ENCODE peak calls at places on chromosomes 16 and 17, in nine cellular contexts. One of them, this sample, is unnamed. For H3K4me1, the result is how much of the 10 kb centered on the place peaks cover.

GRCh38 chr17:57553525-57553924 is 191.6 kb downstream of the CCDC182 start:
- DNase-seq in Peyer's patch: no peak
- DNase-seq in mesendoderm: no peak
- DNase-seq in IMR-90: peak
- DNase-seq in heart left ventricle: no peak
- DNase-seq in effector memory CD4-positive, alpha-beta T cell: no peak
- DNase-seq in heart right ventricle: no peak
- DNase-seq in kidney: no peak
- DNase-seq in mammary epithelial cell: no peak
- DNase-seq in this sample: no peak

GRCh38 chr16:88784856-88785105 is 239 bp downstream of the PIEZO1 start:
- DNase-seq in IMR-90: no peak
- DNase-seq in mesendoderm: no peak
- DNase-seq in Peyer's patch: no peak
- DNase-seq in mammary epithelial cell: no peak
- DNase-seq in heart left ventricle: no peak
- DNase-seq in effector memory CD4-positive, alpha-beta T cell: no peak
- DNase-seq in kidney: no peak
- DNase-seq in heart right ventricle: no peak
- DNase-seq in this sample: no peak

GRCh38 chr17:82648761-82649474 is 674 bp upstream of the WDR45B start:
- DNase-seq in heart right ventricle: peak
- DNase-seq in kidney: peak
- DNase-seq in mammary epithelial cell: no peak
- DNase-seq in IMR-90: no peak
- DNase-seq in heart left ventricle: peak
- DNase-seq in mesendoderm: peak
- DNase-seq in Peyer's patch: no peak
- DNase-seq in effector memory CD4-positive, alpha-beta T cell: no peak
- DNase-seq in this sample: peak

GRCh38 chr17:57927048-57927723 is 28.0 kb downstream of the CUEDC1 start:
- DNase-seq in mammary epithelial cell: peak
- DNase-seq in kidney: peak
- DNase-seq in IMR-90: peak
- DNase-seq in heart left ventricle: no peak
- DNase-seq in Peyer's patch: no peak
- DNase-seq in heart right ventricle: no peak
- DNase-seq in effector memory CD4-positive, alpha-beta T cell: no peak
- DNase-seq in mesendoderm: peak
- DNase-seq in this sample: peak

GRCh38 chr17:6677158-6677831 is 25.7 kb downstream of the C17orf100 start:
- DNase-seq in mammary epithelial cell: peak
- DNase-seq in heart right ventricle: no peak
- DNase-seq in heart left ventricle: no peak
- DNase-seq in Peyer's patch: no peak
- DNase-seq in IMR-90: peak
- DNase-seq in mesendoderm: no peak
- DNase-seq in effector memory CD4-positive, alpha-beta T cell: no peak
- DNase-seq in kidney: no peak
- DNase-seq in this sample: no peak

GRCh38 chr16:2151188-2152091 is 3.0 kb downstream of the RAB26 start:
- DNase-seq in mammary epithelial cell: no peak
- DNase-seq in IMR-90: no peak
- DNase-seq in effector memory CD4-positive, alpha-beta T cell: no peak
- DNase-seq in Peyer's patch: no peak
- DNase-seq in heart right ventricle: no peak
- DNase-seq in heart left ventricle: no peak
- DNase-seq in mesendoderm: peak
- DNase-seq in kidney: peak
- DNase-seq in this sample: no peak

GRCh38 chr17:43855061-43855460 is 8.1 kb downstream of the CD300LG start:
- DNase-seq in mammary epithelial cell: no peak
- DNase-seq in IMR-90: no peak
- DNase-seq in kidney: peak
- DNase-seq in heart right ventricle: no peak
- DNase-seq in effector memory CD4-positive, alpha-beta T cell: no peak
- DNase-seq in heart left ventricle: no peak
- DNase-seq in mesendoderm: no peak
- DNase-seq in Peyer's patch: no peak
- DNase-seq in this sample: no peak

GRCh38 chr16:66275795-66276428 is 90.6 kb upstream of the CDH5 start:
- DNase-seq in Peyer's patch: no peak
- DNase-seq in IMR-90: peak
- DNase-seq in mammary epithelial cell: peak
- DNase-seq in mesendoderm: peak
- DNase-seq in effector memory CD4-positive, alpha-beta T cell: no peak
- DNase-seq in heart left ventricle: no peak
- DNase-seq in kidney: no peak
- DNase-seq in heart right ventricle: no peak
- DNase-seq in this sample: peak

GRCh38 chr17:77832180-77832560 is 126.3 kb upstream of the TNRC6C start:
- DNase-seq in effector memory CD4-positive, alpha-beta T cell: no peak
- DNase-seq in IMR-90: no peak
- DNase-seq in mammary epithelial cell: no peak
- DNase-seq in mesendoderm: no peak
- DNase-seq in heart left ventricle: no peak
- DNase-seq in heart right ventricle: no peak
- DNase-seq in Peyer's patch: no peak
- DNase-seq in kidney: no peak
- DNase-seq in this sample: no peak

GRCh38 chr17:39702901-39703893 is 3.3 kb downstream of the ERBB2 start:
- DNase-seq in heart right ventricle: no peak
- DNase-seq in mesendoderm: no peak
- DNase-seq in heart left ventricle: no peak
- DNase-seq in Peyer's patch: no peak
- DNase-seq in mammary epithelial cell: no peak
- DNase-seq in IMR-90: peak
- DNase-seq in kidney: no peak
- DNase-seq in effector memory CD4-positive, alpha-beta T cell: no peak
- DNase-seq in this sample: no peak

GRCh38 chr17:79799538-79800324 is 2.9 kb upstream of the CBX8 start:
- DNase-seq in Peyer's patch: no peak
- DNase-seq in effector memory CD4-positive, alpha-beta T cell: no peak
- DNase-seq in heart left ventricle: no peak
- DNase-seq in kidney: no peak
- DNase-seq in mesendoderm: no peak
- DNase-seq in mammary epithelial cell: no peak
- DNase-seq in heart right ventricle: no peak
- DNase-seq in IMR-90: no peak
- DNase-seq in this sample: no peak

GRCh38 chr17:79800325-79801155 is 3.7 kb upstream of the CBX8 start:
- DNase-seq in kidney: peak
- DNase-seq in Peyer's patch: no peak
- DNase-seq in mesendoderm: peak
- DNase-seq in mammary epithelial cell: peak
- DNase-seq in IMR-90: peak
- DNase-seq in heart left ventricle: no peak
- DNase-seq in effector memory CD4-positive, alpha-beta T cell: no peak
- DNase-seq in heart right ventricle: no peak
- DNase-seq in this sample: peak

GRCh38 chr17:79802736-79803420 is 6.0 kb upstream of the CBX8 start:
- DNase-seq in mesendoderm: no peak
- DNase-seq in effector memory CD4-positive, alpha-beta T cell: no peak
- DNase-seq in kidney: no peak
- DNase-seq in heart left ventricle: no peak
- DNase-seq in Peyer's patch: no peak
- DNase-seq in mammary epithelial cell: no peak
- DNase-seq in IMR-90: no peak
- DNase-seq in heart right ventricle: no peak
- DNase-seq in this sample: no peak

GRCh38 chr17:79802039-79802735 is 5.3 kb upstream of the CBX8 start:
- DNase-seq in heart right ventricle: no peak
- DNase-seq in heart left ventricle: no peak
- DNase-seq in mesendoderm: no peak
- DNase-seq in effector memory CD4-positive, alpha-beta T cell: no peak
- DNase-seq in IMR-90: no peak
- DNase-seq in Peyer's patch: no peak
- DNase-seq in mammary epithelial cell: no peak
- DNase-seq in kidney: no peak
- DNase-seq in this sample: no peak

GRCh38 chr17:79801156-79802038 is 4.5 kb upstream of the CBX8 start:
- DNase-seq in kidney: no peak
- DNase-seq in effector memory CD4-positive, alpha-beta T cell: no peak
- DNase-seq in heart left ventricle: no peak
- DNase-seq in mammary epithelial cell: peak
- DNase-seq in IMR-90: no peak
- DNase-seq in Peyer's patch: no peak
- DNase-seq in heart right ventricle: no peak
- DNase-seq in mesendoderm: no peak
- DNase-seq in this sample: no peak
- H3K27ac ChIP-seq in kidney: no peak
- H3K27ac ChIP-seq in effector memory CD4-positive, alpha-beta T cell: no peak
- H3K27ac ChIP-seq in heart left ventricle: no peak
- H3K27ac ChIP-seq in mammary epithelial cell: no peak
- H3K27ac ChIP-seq in IMR-90: no peak
- H3K27ac ChIP-seq in Peyer's patch: no peak
- H3K27ac ChIP-seq in heart right ventricle: no peak
- H3K27ac ChIP-seq in mesendoderm: no peak
- H3K27ac ChIP-seq in this sample: no peak

GRCh38 chr17:68450801-68451200 is 6.5 kb downstream of the WIPI1 start:
- DNase-seq in kidney: no peak
- DNase-seq in heart right ventricle: no peak
- DNase-seq in IMR-90: no peak
- DNase-seq in mammary epithelial cell: no peak
- DNase-seq in Peyer's patch: no peak
- DNase-seq in effector memory CD4-positive, alpha-beta T cell: no peak
- DNase-seq in heart left ventricle: no peak
- DNase-seq in mesendoderm: no peak
- DNase-seq in this sample: no peak

GRCh38 chr17:68451650-68452354 is 5.5 kb downstream of the WIPI1 start:
- DNase-seq in kidney: no peak
- DNase-seq in mammary epithelial cell: no peak
- DNase-seq in IMR-90: no peak
- DNase-seq in Peyer's patch: no peak
- DNase-seq in heart left ventricle: no peak
- DNase-seq in mesendoderm: no peak
- DNase-seq in effector memory CD4-positive, alpha-beta T cell: no peak
- DNase-seq in heart right ventricle: no peak
- DNase-seq in this sample: no peak

GRCh38 chr17:68453991-68454665 is 3.2 kb downstream of the WIPI1 start:
- DNase-seq in mammary epithelial cell: no peak
- DNase-seq in heart left ventricle: no peak
- DNase-seq in Peyer's patch: no peak
- DNase-seq in mesendoderm: no peak
- DNase-seq in IMR-90: no peak
- DNase-seq in kidney: no peak
- DNase-seq in heart right ventricle: no peak
- DNase-seq in effector memory CD4-positive, alpha-beta T cell: no peak
- DNase-seq in this sample: no peak

GRCh38 chr17:68450391-68450790 is 6.9 kb downstream of the WIPI1 start:
- DNase-seq in heart left ventricle: no peak
- DNase-seq in mesendoderm: no peak
- DNase-seq in heart right ventricle: no peak
- DNase-seq in kidney: no peak
- DNase-seq in Peyer's patch: no peak
- DNase-seq in effector memory CD4-positive, alpha-beta T cell: no peak
- DNase-seq in IMR-90: no peak
- DNase-seq in mammary epithelial cell: no peak
- DNase-seq in this sample: no peak

GRCh38 chr17:68452724-68453290 is 4.5 kb downstream of the WIPI1 start:
- DNase-seq in kidney: no peak
- DNase-seq in effector memory CD4-positive, alpha-beta T cell: no peak
- DNase-seq in mammary epithelial cell: no peak
- DNase-seq in Peyer's patch: no peak
- DNase-seq in heart left ventricle: no peak
- DNase-seq in IMR-90: no peak
- DNase-seq in heart right ventricle: no peak
- DNase-seq in mesendoderm: no peak
- DNase-seq in this sample: no peak
- H3K4me1 ChIP-seq in kidney: under half
- H3K4me1 ChIP-seq in effector memory CD4-positive, alpha-beta T cell: under half
- H3K4me1 ChIP-seq in mammary epithelial cell: under half
- H3K4me1 ChIP-seq in Peyer's patch: under half
- H3K4me1 ChIP-seq in heart left ventricle: under half
- H3K4me1 ChIP-seq in IMR-90: under half
- H3K4me1 ChIP-seq in heart right ventricle: under half
- H3K4me1 ChIP-seq in mesendoderm: under half
- H3K4me1 ChIP-seq in this sample: under half

DNA sequence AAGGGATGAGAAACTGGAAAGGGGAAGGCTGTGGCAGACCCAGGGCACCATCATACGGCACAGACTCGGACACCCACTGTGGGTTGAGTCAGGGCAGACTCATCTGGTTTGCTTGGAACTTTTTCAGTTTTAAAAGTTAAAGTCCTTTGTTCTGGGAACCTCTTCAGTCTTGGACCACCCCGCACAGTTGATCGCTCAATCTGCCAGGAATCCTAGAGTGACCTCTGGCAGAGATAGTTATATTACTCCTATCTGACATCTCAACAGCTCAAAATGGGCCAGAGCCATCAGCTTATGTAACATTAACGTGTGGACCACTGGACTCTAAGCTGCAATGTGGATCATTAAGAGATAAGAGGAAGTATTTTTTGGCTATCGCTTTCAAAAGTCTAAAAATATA is 164.3 kb downstream of the ABCA8 start:
- DNase-seq in Peyer's patch: no peak
- DNase-seq in IMR-90: no peak
- DNase-seq in effector memory CD4-positive, alpha-beta T cell: no peak
- DNase-seq in heart left ventricle: peak
- DNase-seq in kidney: no peak
- DNase-seq in mesendoderm: no peak
- DNase-seq in heart right ventricle: no peak
- DNase-seq in mammary epithelial cell: no peak
- DNase-seq in this sample: peak
- H3K27ac ChIP-seq in Peyer's patch: no peak
- H3K27ac ChIP-seq in IMR-90: peak
- H3K27ac ChIP-seq in effector memory CD4-positive, alpha-beta T cell: no peak
- H3K27ac ChIP-seq in heart left ventricle: peak
- H3K27ac ChIP-seq in kidney: no peak
- H3K27ac ChIP-seq in mesendoderm: no peak
- H3K27ac ChIP-seq in heart right ventricle: peak
- H3K27ac ChIP-seq in mammary epithelial cell: no peak
- H3K27ac ChIP-seq in this sample: no peak

DNA sequence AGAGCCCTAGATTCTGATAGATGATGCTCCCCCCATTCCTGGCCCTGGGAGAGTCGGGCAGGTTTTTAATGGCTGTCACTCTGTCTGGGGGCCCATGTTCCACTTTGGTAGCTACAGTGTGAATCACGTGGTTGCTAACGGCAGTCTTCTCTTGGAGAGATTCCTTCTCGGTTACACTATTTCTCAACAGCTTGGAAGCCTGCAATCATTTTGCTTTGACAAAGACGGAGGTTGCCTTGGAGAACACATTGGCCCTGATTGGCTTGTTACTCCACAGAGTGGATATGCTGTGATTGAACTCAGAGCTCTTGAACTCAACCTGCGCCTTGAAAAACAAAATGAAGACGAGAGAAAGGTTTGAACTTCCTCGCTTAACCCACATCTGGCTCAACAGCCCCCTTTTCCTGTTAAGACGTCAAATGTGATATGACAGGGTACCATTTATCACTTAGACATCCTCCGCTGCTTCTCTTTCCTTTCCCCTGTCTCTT is 218.9 kb downstream of the MAF start:
- DNase-seq in effector memory CD4-positive, alpha-beta T cell: no peak
- DNase-seq in Peyer's patch: no peak
- DNase-seq in kidney: no peak
- DNase-seq in heart left ventricle: no peak
- DNase-seq in IMR-90: no peak
- DNase-seq in heart right ventricle: no peak
- DNase-seq in mammary epithelial cell: no peak
- DNase-seq in mesendoderm: no peak
- DNase-seq in this sample: no peak
- H3K4me1 ChIP-seq in effector memory CD4-positive, alpha-beta T cell: under half
- H3K4me1 ChIP-seq in Peyer's patch: under half
- H3K4me1 ChIP-seq in kidney: under half
- H3K4me1 ChIP-seq in heart left ventricle: under half
- H3K4me1 ChIP-seq in IMR-90: under half
- H3K4me1 ChIP-seq in heart right ventricle: under half
- H3K4me1 ChIP-seq in mammary epithelial cell: under half
- H3K4me1 ChIP-seq in mesendoderm: under half
- H3K4me1 ChIP-seq in this sample: under half

GRCh38 chr16:27505297-27506236 is 44.1 kb downstream of the GTF3C1 start:
- DNase-seq in heart right ventricle: no peak
- DNase-seq in Peyer's patch: no peak
- DNase-seq in mesendoderm: no peak
- DNase-seq in heart left ventricle: no peak
- DNase-seq in mammary epithelial cell: peak
- DNase-seq in kidney: no peak
- DNase-seq in effector memory CD4-positive, alpha-beta T cell: no peak
- DNase-seq in IMR-90: no peak
- DNase-seq in this sample: no peak
- H3K27ac ChIP-seq in heart right ventricle: peak
- H3K27ac ChIP-seq in Peyer's patch: no peak
- H3K27ac ChIP-seq in mesendoderm: no peak
- H3K27ac ChIP-seq in heart left ventricle: peak
- H3K27ac ChIP-seq in mammary epithelial cell: peak
- H3K27ac ChIP-seq in kidney: no peak
- H3K27ac ChIP-seq in effector memory CD4-positive, alpha-beta T cell: no peak
- H3K27ac ChIP-seq in IMR-90: no peak
- H3K27ac ChIP-seq in this sample: no peak